ENCODE peak calls at places on chromosome 16, in five cellular contexts. O, Y, Q, R and F are unnamed samples.

GRCh38 chr16:30786115-30786935 is 680 bp downstream of the ZNF629 start:
- DNase-seq in O (peak; percentile 9), Y (peak; percentile 77), R (no peak), Q (no peak), F (peak; percentile 61)

GRCh38 chr16:10362077-10362863 is 23.6 kb upstream of the ATF7IP2 start:
- DNase-seq in R (no peak), Y (no peak), O (no peak), Q (no peak), F (no peak)

GRCh38 chr16:82852388-82852998 is 225.7 kb downstream of the CDH13 start:
- DNase-seq in R (no peak), Q (no peak), O (no peak), Y (no peak), F (no peak)

GRCh38 chr16:8631818-8632217 is 10.3 kb downstream of the METTL22 start:
- DNase-seq in Q (no peak), Y (no peak), R (no peak), O (no peak), F (no peak)

GRCh38 chr16:65908568-65908967 is 457.9 kb upstream of the CDH5 start:
- DNase-seq in Y (no peak), Q (no peak), O (peak; percentile 84), R (no peak), F (peak; percentile 17)

GRCh38 chr16:11360581-11360980 is 15.3 kb downstream of the RMI2 start:
- DNase-seq in Q (no peak), Y (no peak), R (no peak), O (no peak), F (no peak)

GRCh38 chr16:86090461-86091170 is 191.7 kb downstream of the IRF8 start:
- DNase-seq in Q (no peak), R (peak; percentile 27), O (no peak), Y (no peak), F (no peak)

GRCh38 chr16:386641-387156 is 4.9 kb upstream of the PGAP6 start:
- DNase-seq in Y (no peak), R (no peak), Q (no peak), O (no peak), F (peak; percentile 79)

GRCh38 chr16:72173997-72174396 is 2.0 kb upstream of the PMFBP1 start:
- DNase-seq in O (no peak), Q (no peak), R (no peak), Y (no peak), F (no peak)

GRCh38 chr16:27406729-27407128 is 4.8 kb downstream of the IL21R start:
- DNase-seq in O (no peak), R (no peak), Q (no peak), Y (no peak), F (no peak)

GRCh38 chr16:31107465-31107867 is 720 bp upstream of the BCKDK start:
- DNase-seq in O (no peak), R (no peak), Y (no peak), Q (no peak), F (no peak)

GRCh38 chr16:4928227-4928626 is 8.7 kb downstream of the PPL start:
- DNase-seq in R (no peak), Y (no peak), Q (no peak), O (no peak), F (no peak)

GRCh38 chr16:27464663-27465482 is 62.9 kb downstream of the IL21R start:
- DNase-seq in O (no peak), Q (no peak), R (peak; percentile 64), Y (peak; percentile 47), F (no peak)

GRCh38 chr16:55842369-55843104 is 9.6 kb upstream of the CES1 start:
- DNase-seq in R (no peak), Y (no peak), O (peak; percentile 25), Q (no peak), F (peak; percentile 41)

GRCh38 chr16:50538411-50539052 is 9.7 kb upstream of the NKD1 start:
- DNase-seq in Q (no peak), O (no peak), R (no peak), Y (no peak), F (no peak)

GRCh38 chr16:1458977-1459341 is 14.6 kb upstream of the CCDC154 start:
- DNase-seq in Q (no peak), O (no peak), Y (no peak), R (no peak), F (no peak)

GRCh38 chr16:15856901-15857778 is at the start of gene MYH11:
- DNase-seq in Y (no peak), O (no peak), Q (no peak), R (peak; percentile 90), F (peak; percentile 33)

GRCh38 chr16:1290032-1290431 is 19.4 kb upstream of the UBE2I start:
- DNase-seq in R (no peak), O (no peak), Y (no peak), Q (no peak), F (no peak)

GRCh38 chr16:35732046-35732810 is 2272.8 kb downstream of the TP53TG3F start:
- DNase-seq in Q (no peak), Y (no peak), R (no peak), O (no peak), F (no peak)

GRCh38 chr16:14562691-14563491 is 67.2 kb downstream of the PARN start:
- DNase-seq in O (no peak), R (no peak), Q (no peak), Y (no peak), F (no peak)

GRCh38 chr16:1413684-1414531 is 596 bp downstream of the UNKL start:
- DNase-seq in Q (peak; percentile 18), O (peak; percentile 30), R (peak; percentile 86), Y (peak; percentile 82), F (peak; percentile 67)

GRCh38 chr16:65002265-65002664 is 119.6 kb downstream of the CDH11 start:
- DNase-seq in R (no peak), Y (no peak), Q (no peak), O (no peak), F (no peak)

GRCh38 chr16:73067671-73068545 is 20.0 kb upstream of the ZFHX3 start:
- DNase-seq in Q (no peak), O (no peak), Y (no peak), R (peak; percentile 38), F (no peak)

GRCh38 chr16:49277766-49278566 is 3.7 kb downstream of the CBLN1 start:
- DNase-seq in R (no peak), O (no peak), Y (no peak), Q (no peak), F (no peak)
- H3K4me3 ChIP-seq in R (peak overlapping the region; percentile 14), O (no peak overlapping the region), Y (peak overlapping the region; percentile 6), Q (no peak overlapping the region), F (no peak overlapping the region)

GRCh38 chr16:85081765-85082164 is 30.5 kb downstream of the CIBAR2 start:
- DNase-seq in R (no peak), O (no peak), Y (peak; percentile 49), Q (no peak), F (no peak)
- H3K4me3 ChIP-seq in R (no peak overlapping the region), O (no peak overlapping the region), Y (no peak overlapping the region), Q (no peak overlapping the region), F (no peak overlapping the region)

GRCh38 chr16:53057658-53058057 is 2.9 kb downstream of the CHD9 start:
- DNase-seq in R (no peak), O (no peak), Y (no peak), Q (no peak), F (no peak)

GRCh38 chr16:53056528-53056881 is 1.7 kb downstream of the CHD9 start:
- DNase-seq in R (no peak), Y (no peak), Q (no peak), O (no peak), F (no peak)

GRCh38 chr16:53059672-53060071 is 4.9 kb downstream of the CHD9 start:
- DNase-seq in Y (no peak), Q (no peak), R (no peak), O (no peak), F (no peak)

GRCh38 chr16:53058882-53059281 is 4.1 kb downstream of the CHD9 start:
- DNase-seq in Q (no peak), Y (no peak), O (no peak), R (no peak), F (no peak)

GRCh38 chr16:53058441-53058840 is 3.6 kb downstream of the CHD9 start:
- DNase-seq in O (no peak), Y (no peak), Q (no peak), R (no peak), F (no peak)
- H3K4me3 ChIP-seq in O (no peak overlapping the region), Y (no peak overlapping the region), Q (no peak overlapping the region), R (no peak overlapping the region), F (no peak overlapping the region)

DNA sequence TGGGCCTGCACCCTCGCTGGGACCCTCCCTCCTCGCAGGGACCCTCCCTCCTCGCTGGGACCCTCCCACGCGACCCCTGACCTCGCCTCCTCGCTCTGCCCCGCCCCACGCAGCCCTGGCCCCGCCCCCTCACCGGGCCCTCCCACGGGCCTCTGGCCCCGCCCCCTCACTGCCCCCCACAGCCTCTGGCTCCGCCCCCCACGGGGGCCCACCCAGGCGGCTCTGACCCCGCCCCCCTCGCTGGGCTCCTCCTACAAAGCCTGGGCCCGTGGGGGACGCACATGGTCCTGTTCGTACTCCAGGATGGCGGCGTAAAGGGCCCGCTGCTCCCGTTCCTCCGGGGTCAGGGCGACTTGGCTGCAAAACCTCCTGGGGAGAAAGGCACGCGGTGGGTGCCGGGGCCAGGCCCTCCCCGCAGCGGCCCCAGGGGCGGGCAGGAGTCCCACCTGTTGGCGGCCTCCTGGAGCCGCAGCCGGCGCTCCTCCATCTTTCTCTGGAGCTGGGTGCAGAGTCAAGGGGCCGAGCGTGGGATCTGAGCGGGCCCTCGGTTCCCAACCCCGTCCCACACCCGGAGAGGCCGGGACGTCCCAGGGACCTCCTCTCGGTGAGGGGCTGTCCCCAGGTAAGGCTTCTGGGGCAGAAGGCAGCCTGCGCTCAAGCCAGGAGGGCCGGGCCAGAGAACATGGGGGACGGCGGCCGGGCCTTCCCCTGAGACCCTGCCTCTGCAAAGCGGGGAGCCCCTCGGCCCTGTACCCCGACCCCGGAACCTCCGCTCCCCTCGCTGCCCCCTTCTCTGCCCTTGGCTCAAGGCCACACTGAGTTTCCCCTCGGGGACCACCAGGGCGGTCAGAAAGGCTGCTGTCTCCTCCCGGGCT is 8.9 kb downstream of the VPS9D1 start:
- DNase-seq in R (no peak), Q (no peak), Y (no peak), O (no peak), F (peak; percentile 69)
- H3K4me3 ChIP-seq in R (no peak overlapping the region), Q (peak overlapping the region; percentile 41), Y (peak overlapping the region; percentile 19), O (no peak overlapping the region), F (peak overlapping the region; percentile 20)

DNA sequence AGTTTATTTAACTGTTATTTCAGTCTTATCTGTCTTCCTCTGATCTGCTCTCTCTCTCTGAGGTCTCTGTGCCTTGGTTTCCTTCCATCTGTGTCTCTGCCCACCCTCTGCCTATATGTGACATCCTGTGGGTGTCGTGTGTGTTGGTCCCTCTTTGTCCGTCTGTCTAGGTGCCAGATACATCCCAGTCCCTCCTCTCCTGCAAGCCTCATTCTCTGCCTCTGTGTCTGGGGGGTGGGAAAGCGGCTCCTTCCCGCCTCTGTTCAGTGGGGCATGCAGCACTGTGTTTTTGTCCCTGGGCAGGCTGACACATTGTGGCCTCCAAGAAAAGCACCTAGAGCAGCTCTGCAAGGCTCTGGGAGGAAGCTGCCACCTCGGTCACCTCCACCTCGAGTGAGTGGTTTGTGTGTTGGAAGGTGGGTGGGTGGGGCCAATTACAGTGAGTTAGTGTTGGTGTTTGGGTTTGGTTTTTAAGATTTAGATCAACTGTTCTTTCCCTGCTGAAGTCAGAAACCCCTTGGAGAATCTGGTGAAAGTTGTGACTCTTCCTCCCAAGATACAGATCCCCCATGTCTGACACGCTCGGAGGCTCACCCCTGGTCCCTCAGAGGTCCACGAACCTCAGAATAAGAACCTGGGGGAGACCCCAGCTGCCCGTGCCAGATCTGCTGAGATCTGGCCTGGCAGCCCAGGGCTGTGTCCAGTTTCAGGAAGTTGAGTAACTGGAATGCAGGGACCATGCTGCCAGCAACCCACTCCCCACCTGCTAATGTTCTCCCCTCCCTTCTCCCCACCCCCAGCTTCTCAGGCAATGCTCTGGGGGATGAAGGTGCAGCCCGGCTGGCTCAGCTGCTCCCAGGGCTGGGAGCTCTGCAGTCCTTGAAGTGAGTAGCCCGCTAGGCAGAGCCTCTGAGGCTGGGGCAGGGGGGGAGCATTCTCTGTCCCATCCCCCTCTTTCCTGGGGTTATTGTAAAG is 50.9 kb upstream of the CPNE2 start:
- DNase-seq in O (no peak), Y (no peak), Q (no peak), R (no peak), F (no peak)
- H3K4me3 ChIP-seq in O (no peak overlapping the region), Y (no peak overlapping the region), Q (no peak overlapping the region), R (no peak overlapping the region), F (no peak overlapping the region)